ENCODE peak calls at places on chromosomes 4 and X, in four cellular contexts. K, A, O and E are unnamed samples.

GRCh38 chrX:7346021-7346420 is 198.1 kb upstream of the PUDP start:
- DNase-seq in A (no peak), O (no peak), K (no peak), E (no peak)

GRCh38 chr4:68336530-68336929 is 13.4 kb downstream of the YTHDC1 start:
- DNase-seq in A (no peak), O (no peak), K (no peak), E (no peak)

GRCh38 chrX:147877726-147878125 is 34.0 kb upstream of the FMR1 start:
- DNase-seq in O (no peak), A (no peak), K (no peak), E (no peak)

GRCh38 chr4:89305712-89306437 is 1.7 kb downstream of the GPRIN3 start:
- DNase-seq in K (no peak), A (no peak), O (no peak), E (no peak)

GRCh38 chrX:287670-288069 is 6.5 kb downstream of the PLCXD1 start:
- DNase-seq in A (no peak), K (no peak), O (no peak), E (no peak)

GRCh38 chr4:150853882-150854281 is 161.2 kb downstream of the LRBA start:
- DNase-seq in A (no peak), K (no peak), O (no peak), E (no peak)

GRCh38 chr4:186190456-186191265 is 706 bp upstream of the CYP4V2 start:
- DNase-seq in O (no peak), K (no peak), A (peak; percentile 47), E (peak; percentile 67)

GRCh38 chr4:154313004-154313587 is 178.5 kb downstream of the DCHS2 start:
- DNase-seq in O (no peak), A (no peak), K (no peak), E (no peak)

GRCh38 chrX:71222929-71223328 is at the start of gene GJB1:
- DNase-seq in A (no peak), K (no peak), O (no peak), E (no peak)

GRCh38 chrX:123081766-123082165 is 102.3 kb upstream of the GRIA3 start:
- DNase-seq in K (no peak), O (no peak), A (no peak), E (no peak)

GRCh38 chr4:100838286-100838685 is 320.5 kb upstream of the EMCN start:
- DNase-seq in O (no peak), A (no peak), K (no peak), E (no peak)

GRCh38 chr4:181952478-181952877 is 290.7 kb upstream of the TENM3 start:
- DNase-seq in O (no peak), A (no peak), K (no peak), E (no peak)

GRCh38 chr4:151575646-151576045 is 166.7 kb downstream of the FHIP1A start:
- DNase-seq in A (no peak), O (no peak), K (no peak), E (no peak)

GRCh38 chr4:699816-700580 is 5.6 kb upstream of the PCGF3 start:
- DNase-seq in K (no peak), A (no peak), O (no peak), E (no peak)

GRCh38 chrX:108584617-108585211 is 145.1 kb downstream of the COL4A5 start:
- DNase-seq in O (no peak), A (no peak), K (no peak), E (no peak)

GRCh38 chrX:24372021-24372763 is 11.8 kb downstream of the SUPT20HL1 start:
- DNase-seq in K (no peak), A (no peak), O (no peak), E (no peak)

GRCh38 chrX:151875270-151876026 is 37.2 kb upstream of the MAGEA4 start:
- DNase-seq in K (no peak), A (no peak), O (peak; percentile 15), E (no peak)

GRCh38 chr4:8305851-8306361 is 36.4 kb downstream of the HTRA3 start:
- DNase-seq in A (no peak), K (peak; percentile 64), O (peak; percentile 72), E (no peak)

GRCh38 chrX:155070663-155070974 is 317 bp downstream of the CMC4 start:
- DNase-seq in K (no peak), O (no peak), A (no peak), E (no peak)

GRCh38 chrX:12548746-12549145 is 242.5 kb upstream of the PRPS2 start:
- DNase-seq in O (no peak), K (no peak), A (no peak), E (no peak)

GRCh38 chr4:110467400-110467799 is 8.6 kb upstream of the ENPEP start:
- DNase-seq in O (no peak), A (no peak), K (no peak), E (peak; percentile 16)

GRCh38 chrX:45801554-45801953 is 600.9 kb upstream of the DIPK2B start:
- DNase-seq in O (no peak), A (no peak), K (no peak), E (no peak)

GRCh38 chr4:18882468-18882867 is 860.9 kb upstream of the LCORL start:
- DNase-seq in A (no peak), K (no peak), O (no peak), E (no peak)

GRCh38 chrX:109172091-109172602 is 309.7 kb downstream of the GUCY2F start:
- DNase-seq in O (no peak), A (no peak), K (no peak), E (no peak)

GRCh38 chr4:104722467-104722866 is 227.8 kb upstream of the CXXC4 start:
- DNase-seq in A (no peak), O (no peak), K (no peak), E (no peak)

GRCh38 chr4:94766856-94767255 is 9.1 kb downstream of the BMPR1B start:
- DNase-seq in O (no peak), K (no peak), A (no peak), E (no peak)

GRCh38 chr4:188819243-188819642 is 680.0 kb downstream of the TRIML1 start:
- DNase-seq in A (no peak), K (no peak), O (no peak), E (no peak)

GRCh38 chr4:168059251-168059650 is 33.1 kb upstream of the ANXA10 start:
- DNase-seq in A (no peak), O (no peak), K (no peak), E (no peak)

GRCh38 chr4:140047017-140047640 is 106.9 kb downstream of the MAML3 start:
- DNase-seq in A (no peak), O (peak; percentile 66), K (peak; percentile 86), E (no peak)

GRCh38 chr4:44985152-44985551 is 258.8 kb upstream of the GNPDA2 start:
- DNase-seq in K (no peak), A (no peak), O (no peak), E (no peak)

GRCh38 chr4:44988011-44988410 is 261.7 kb upstream of the GNPDA2 start:
- DNase-seq in O (no peak), K (no peak), A (no peak), E (no peak)

GRCh38 chr4:44984083-44984482 is 257.7 kb upstream of the GNPDA2 start:
- DNase-seq in O (no peak), K (no peak), A (no peak), E (no peak)

DNA sequence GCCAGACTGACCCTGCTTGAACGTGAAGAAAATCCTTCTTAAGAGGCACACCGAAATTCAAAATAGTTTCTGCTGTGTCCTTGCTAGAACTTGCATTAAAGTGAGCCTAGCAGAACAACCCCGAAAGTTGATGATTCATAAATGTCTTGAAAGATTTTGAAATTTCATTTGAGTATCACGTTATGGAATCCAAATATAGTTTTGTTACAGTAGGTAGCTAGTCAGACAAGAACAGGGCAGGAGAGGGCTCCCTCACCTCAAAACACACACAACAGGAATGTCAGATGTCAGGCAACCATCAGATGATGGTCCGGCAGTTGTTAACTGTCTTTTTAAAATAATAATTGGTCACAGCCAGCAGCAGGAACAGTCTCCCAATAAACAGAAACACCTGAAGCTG is 259.6 kb upstream of the GNPDA2 start:
- DNase-seq in K (no peak), O (no peak), A (no peak), E (no peak)
- H3K9me3 ChIP-seq in K (no peaks in the 10 kb centered on the region), O (peaks cover 3% of the 10 kb centered on the region), A (no peaks in the 10 kb centered on the region), E (peaks cover 2% of the 10 kb centered on the region)

GRCh38 chrX:128601706-128602105 is 549.5 kb upstream of the ACTRT1 start:
- DNase-seq in A (no peak), O (no peak), K (no peak), E (no peak)
- H3K4me1 ChIP-seq in A (no peaks in the 10 kb centered on the region), O (no peaks in the 10 kb centered on the region), K (no peaks in the 10 kb centered on the region), E (no peaks in the 10 kb centered on the region)

DNA sequence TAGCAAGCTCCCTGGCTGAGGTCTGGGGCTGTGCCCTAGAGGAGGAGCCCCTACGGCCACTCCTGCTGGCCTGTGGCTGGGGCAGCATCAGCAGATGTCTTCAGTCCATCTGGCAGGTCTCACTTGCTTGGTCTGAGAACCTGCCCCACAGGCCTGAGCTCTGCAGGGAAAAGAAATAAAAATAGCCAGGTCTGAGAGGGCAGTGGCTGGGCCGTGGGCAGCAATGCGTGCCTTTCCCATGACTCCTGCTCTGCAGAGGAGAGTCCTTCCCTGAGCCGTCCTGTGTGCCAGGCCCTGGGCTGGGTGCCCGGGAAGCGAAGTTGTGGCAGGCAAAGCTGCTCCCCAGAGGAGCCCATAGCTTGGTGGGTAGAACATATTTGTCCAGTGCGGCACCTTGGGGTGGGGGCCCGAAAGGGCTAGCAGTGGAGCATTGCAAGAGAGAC is 11.3 kb upstream of the KIAA0232 start:
- DNase-seq in K (peak; percentile 96), A (peak; percentile 75), O (peak; percentile 78), E (no peak)
- H3K9me3 ChIP-seq in K (no peaks in the 10 kb centered on the region), A (no peaks in the 10 kb centered on the region), O (no peaks in the 10 kb centered on the region), E (no peaks in the 10 kb centered on the region)

DNA sequence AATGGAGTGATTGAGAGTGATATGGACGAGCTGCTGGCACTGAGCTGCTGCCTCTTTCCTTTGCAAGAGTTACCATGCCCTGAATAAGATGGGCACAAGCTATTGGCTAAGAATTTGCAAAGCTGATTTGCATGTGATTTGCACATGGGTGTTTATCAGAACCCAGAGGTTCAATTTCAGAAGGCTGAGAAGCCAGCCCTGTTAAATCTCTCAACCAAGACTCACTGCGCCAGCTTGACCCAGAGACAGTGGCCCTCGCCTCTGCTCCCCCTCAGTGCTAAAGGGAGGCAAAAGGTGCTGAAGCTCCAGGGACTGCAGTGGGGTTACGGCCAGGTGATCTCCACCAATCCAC is 701 bp downstream of the ARHGAP4 start:
- DNase-seq in A (no peak), K (no peak), O (no peak), E (peak; percentile 42)
- H3K4me1 ChIP-seq in A (no peaks in the 10 kb centered on the region), K (peaks cover 11% of the 10 kb centered on the region), O (peaks cover 73% of the 10 kb centered on the region), E (peaks cover 80% of the 10 kb centered on the region)

GRCh38 chr4:19883841-19884240 is 367.9 kb upstream of the SLIT2 start:
- DNase-seq in O (no peak), K (no peak), A (no peak), E (no peak)
- H3K9me3 ChIP-seq in O (peaks cover 5% of the 10 kb centered on the region), K (no peaks in the 10 kb centered on the region), A (no peaks in the 10 kb centered on the region), E (peaks cover 3% of the 10 kb centered on the region)

DNA sequence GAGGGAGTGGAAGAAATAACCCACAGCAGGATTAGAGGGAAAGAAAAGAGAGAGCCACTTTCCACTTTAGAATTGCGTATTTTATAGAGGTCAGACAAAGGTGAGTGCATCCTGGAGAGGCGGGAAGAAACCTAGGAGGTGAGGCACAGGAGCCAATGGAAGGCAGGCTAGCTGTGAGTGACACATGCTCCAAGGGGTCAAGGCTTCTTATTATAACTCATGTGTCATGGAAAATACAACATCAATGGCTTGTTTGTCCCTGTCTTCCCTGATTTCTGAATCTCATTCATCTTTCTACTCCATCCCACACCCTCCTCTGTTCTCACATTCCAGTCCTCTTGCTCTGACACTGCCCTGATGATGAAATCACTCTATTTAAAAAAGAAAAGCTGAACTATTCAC is 14.4 kb downstream of the ANXA3 start:
- DNase-seq in O (no peak), A (no peak), K (no peak), E (no peak)
- H3K4me1 ChIP-seq in O (peaks cover 88% of the 10 kb centered on the region), A (no peaks in the 10 kb centered on the region), K (peaks cover 2% of the 10 kb centered on the region), E (no peaks in the 10 kb centered on the region)

GRCh38 chr4:176784816-176785215 is 7.9 kb downstream of the VEGFC start:
- DNase-seq in K (no peak), O (no peak), A (no peak), E (no peak)
- H3K9me3 ChIP-seq in K (no peaks in the 10 kb centered on the region), O (no peaks in the 10 kb centered on the region), A (no peaks in the 10 kb centered on the region), E (no peaks in the 10 kb centered on the region)